ENCODE peak calls at places on chromosome 2, in five cellular contexts. A is caudate nucleus, K is NCI-H1105 treated with DMSO at 0.1 percent for 48 hours, D is aorta, S is activated gamma-delta T cell treated with Interleukin-2 at 50 U/mL for 16 hours. V is an unnamed sample.

GRCh38 chr2:176699098-176699497 is 429.9 kb downstream of the MTX2 start:
- DNase-seq in A (no peak), D (no peak), K (no peak), S (no peak), V (no peak)

GRCh38 chr2:101999122-101999789 is 7.5 kb downstream of the IL1R2 start:
- DNase-seq in K (no peak), D (no peak), S (no peak), A (no peak), V (peak; percentile 77)

GRCh38 chr2:218471982-218472381 is 53.1 kb downstream of the VIL1 start:
- DNase-seq in K (no peak), A (no peak), D (peak; percentile 51), S (no peak), V (no peak)

GRCh38 chr2:156538083-156538504 is 101.9 kb downstream of the GPD2 start:
- DNase-seq in A (no peak), S (no peak), D (no peak), K (no peak), V (no peak)

GRCh38 chr2:123451517-123451916 is 573.6 kb upstream of the CNTNAP5 start:
- DNase-seq in D (no peak), K (no peak), S (no peak), A (no peak), V (no peak)

GRCh38 chr2:168247341-168248305 is at the start of gene STK39:
- DNase-seq in A (peak; percentile 55), K (peak; percentile 77), D (peak; percentile 84), S (peak; percentile 69), V (peak; percentile 74)

GRCh38 chr2:234716271-234716670 is 219.4 kb upstream of the ARL4C start:
- DNase-seq in K (no peak), D (no peak), A (no peak), S (no peak), V (no peak)

GRCh38 chr2:15733867-15734765 is 142.4 kb downstream of the DDX1 start:
- DNase-seq in A (no peak), S (no peak), K (no peak), D (no peak), V (peak; percentile 30)

GRCh38 chr2:224869601-224870000 is 153.4 kb upstream of the CCDC195 start:
- DNase-seq in K (no peak), S (no peak), A (no peak), D (no peak), V (no peak)

GRCh38 chr2:237722616-237723015 is 76.0 kb upstream of the RBM44 start:
- DNase-seq in A (no peak), D (no peak), S (no peak), K (no peak), V (no peak)

GRCh38 chr2:224682121-224682520 is 34.0 kb downstream of the CCDC195 start:
- DNase-seq in D (no peak), S (no peak), A (no peak), K (no peak), V (no peak)

GRCh38 chr2:240237609-240238151 is 97.2 kb upstream of the OTOS start:
- DNase-seq in K (no peak), A (no peak), S (no peak), D (peak; percentile 44), V (no peak)

GRCh38 chr2:185643434-185643833 is 95.2 kb upstream of the FSIP2 start:
- DNase-seq in D (no peak), S (no peak), A (no peak), K (no peak), V (peak; percentile 17)

GRCh38 chr2:33583194-33583938 is 15.7 kb downstream of the FAM98A start:
- DNase-seq in S (peak; percentile 13), A (no peak), D (no peak), K (peak; percentile 34), V (no peak)

GRCh38 chr2:102082591-102083586 is 59.7 kb upstream of the IL1R1 start:
- DNase-seq in S (peak; percentile 23), D (peak; percentile 76), K (peak; percentile 1), A (no peak), V (no peak)

GRCh38 chr2:45195916-45196315 is 186.7 kb upstream of the SIX2 start:
- DNase-seq in D (no peak), K (no peak), S (no peak), A (no peak), V (no peak)

GRCh38 chr2:199923924-199924323 is 12.8 kb downstream of the C2orf69 start:
- DNase-seq in D (no peak), S (no peak), A (no peak), K (no peak), V (no peak)

GRCh38 chr2:181678033-181678586 is 2.2 kb downstream of the NEUROD1 start:
- DNase-seq in S (peak; percentile 63), K (no peak), A (no peak), D (peak; percentile 77), V (peak; percentile 75)

GRCh38 chr2:15964936-15965563 is 24.7 kb downstream of the MYCN start:
- DNase-seq in D (no peak), A (no peak), S (no peak), K (no peak), V (no peak)

GRCh38 chr2:37833420-37833819 is 91.7 kb upstream of the RMDN2 start:
- DNase-seq in S (peak; percentile 34), K (no peak), A (no peak), D (no peak), V (no peak)